ENCODE peak calls at places on chromosomes 1 and 21, in eight cellular contexts. Q is left lung, M is psoas muscle, E is transverse colon, D is astrocyte of the spinal cord, I is HFF-Myc, O is fibroblast of mammary gland, T is chondrocyte. L is an unnamed sample.

GRCh38 chr1:109231085-109231484 is 17.4 kb downstream of the SARS1 start:
- DNase-seq in Q (no peak), M (no peak), E (no peak), D (no peak), I (no peak), O (no peak), T (no peak), L (no peak)

GRCh38 chr21:37509802-37510393 is 143.3 kb downstream of the DYRK1A start:
- DNase-seq in Q (no peak), M (no peak), E (no peak), D (peak; percentile 48), I (no peak), O (peak; percentile 62), T (no peak), L (no peak)

GRCh38 chr1:178048426-178048825 is 45.5 kb upstream of the RASAL2 start:
- DNase-seq in Q (no peak), M (no peak), E (no peak), D (no peak), I (no peak), O (peak; percentile 33), T (no peak), L (no peak)

GRCh38 chr1:193338194-193338593 is 151.8 kb upstream of the B3GALT2 start:
- DNase-seq in Q (no peak), M (no peak), E (no peak), D (peak; percentile 47), I (no peak), O (peak; percentile 39), T (no peak), L (no peak)

GRCh38 chr21:27451116-27451515 is 484.2 kb upstream of the ADAMTS5 start:
- DNase-seq in Q (no peak), M (no peak), E (no peak), D (no peak), I (no peak), O (no peak), T (no peak), L (no peak)

GRCh38 chr1:42436794-42437458 is 18.9 kb downstream of the ZMYND12 start:
- DNase-seq in Q (no peak), M (no peak), E (no peak), D (no peak), I (no peak), O (no peak), T (no peak), L (no peak)

GRCh38 chr1:23799570-23800395 is 771 bp downstream of the GALE start:
- DNase-seq in Q (peak; percentile 92), M (peak; percentile 67), E (peak; percentile 88), D (peak; percentile 64), I (no peak), O (peak; percentile 59), T (no peak), L (no peak)

GRCh38 chr1:157968503-157968902 is 24.9 kb upstream of the KIRREL1 start:
- DNase-seq in Q (no peak), M (peak; percentile 68), E (peak; percentile 39), D (peak; percentile 87), I (peak; percentile 90), O (peak; percentile 98), T (no peak), L (no peak)

DNA sequence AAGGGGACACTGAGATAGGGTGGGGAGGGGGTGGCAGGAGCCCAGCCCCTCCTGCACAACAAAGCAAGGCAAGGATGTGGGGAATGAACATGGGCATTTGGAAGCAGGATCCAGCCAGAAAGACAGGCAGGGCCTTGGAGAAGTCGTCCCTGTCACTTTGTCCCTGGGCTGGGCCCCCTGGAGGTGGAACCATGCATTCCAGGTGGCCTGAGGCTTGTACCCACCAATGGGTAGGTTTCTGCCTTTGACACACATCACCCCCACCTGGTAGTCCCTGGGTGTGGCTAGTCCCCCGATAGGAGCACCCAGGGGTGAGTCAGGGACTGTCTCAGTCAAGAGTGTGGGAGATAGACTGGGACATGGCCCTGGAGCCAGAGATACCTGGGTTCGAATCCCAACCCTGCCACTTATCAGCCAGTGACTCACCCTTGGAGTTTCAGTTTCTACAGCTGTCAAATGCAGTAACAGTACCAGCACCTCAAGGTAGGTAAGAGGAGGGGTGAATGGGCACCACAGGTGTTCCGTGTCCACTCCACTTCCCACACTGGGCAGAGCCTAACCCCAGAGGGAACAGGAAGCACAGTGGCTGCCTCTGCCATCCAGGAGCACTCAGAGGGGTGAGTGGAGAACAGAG is 10.0 kb downstream of the PLA2G2D start:
- DNase-seq in Q (no peak), M (no peak), E (no peak), D (no peak), I (no peak), O (no peak), T (no peak), L (no peak)
- TF ChIP-seq CTCF in Q (no peak), M (no peak), E (no peak), D (no peak), I (no peak), O (no peak), T (no peak), L (peak; percentile 10)

GRCh38 chr1:218812360-218812759 is 361.3 kb upstream of the LYPLAL1 start:
- DNase-seq in Q (no peak), M (no peak), E (no peak), D (no peak), I (no peak), O (no peak), T (no peak), L (no peak)

GRCh38 chr1:218815076-218815475 is 358.6 kb upstream of the LYPLAL1 start:
- DNase-seq in Q (no peak), M (no peak), E (no peak), D (no peak), I (no peak), O (no peak), T (no peak), L (no peak)

GRCh38 chr1:218817747-218818146 is 355.9 kb upstream of the LYPLAL1 start:
- DNase-seq in Q (peak; percentile 25), M (no peak), E (no peak), D (no peak), I (no peak), O (no peak), T (no peak), L (no peak)

GRCh38 chr1:218813247-218813646 is 360.4 kb upstream of the LYPLAL1 start:
- DNase-seq in Q (no peak), M (no peak), E (no peak), D (peak; percentile 41), I (no peak), O (peak; percentile 69), T (no peak), L (no peak)

GRCh38 chr1:218816999-218817398 is 356.7 kb upstream of the LYPLAL1 start:
- DNase-seq in Q (no peak), M (no peak), E (no peak), D (no peak), I (no peak), O (no peak), T (no peak), L (no peak)
- TF ChIP-seq CTCF in Q (no peak), M (no peak), E (no peak), D (no peak), I (no peak), O (no peak), T (no peak), L (no peak)

GRCh38 chr21:44929799-44930542 is 9.3 kb upstream of the ITGB2 start:
- DNase-seq in Q (no peak), M (peak; percentile 39), E (no peak), D (no peak), I (no peak), O (no peak), T (peak; percentile 52), L (no peak)

GRCh38 chr21:44929242-44929798 is 8.6 kb upstream of the ITGB2 start:
- DNase-seq in Q (peak; percentile 43), M (peak; percentile 12), E (no peak), D (no peak), I (no peak), O (no peak), T (no peak), L (no peak)

GRCh38 chr21:44926364-44927101 is 5.8 kb upstream of the ITGB2 start:
- DNase-seq in Q (peak; percentile 87), M (peak; percentile 50), E (no peak), D (no peak), I (no peak), O (peak; percentile 72), T (no peak), L (no peak)

GRCh38 chr21:44927259-44927586 is 6.5 kb upstream of the ITGB2 start:
- DNase-seq in Q (no peak), M (peak; percentile 44), E (no peak), D (no peak), I (no peak), O (no peak), T (no peak), L (no peak)

GRCh38 chr21:44927587-44928461 is 7.1 kb upstream of the ITGB2 start:
- DNase-seq in Q (peak; percentile 92), M (peak; percentile 61), E (peak; percentile 54), D (peak; percentile 62), I (no peak), O (peak; percentile 69), T (no peak), L (no peak)
- TF ChIP-seq CTCF in Q (no peak), M (no peak), E (no peak), D (no peak), I (no peak), O (peak; percentile 4), T (peak; percentile 45), L (no peak)

GRCh38 chr1:228081578-228082259 is 789 bp upstream of the ARF1 start:
- DNase-seq in Q (peak; percentile 77), M (peak; percentile 54), E (peak; percentile 39), D (no peak), I (no peak), O (no peak), T (peak; percentile 57), L (peak; percentile 27)

GRCh38 chr1:228083871-228084278 is 1.4 kb downstream of the ARF1 start:
- DNase-seq in Q (peak; percentile 80), M (peak; percentile 69), E (no peak), D (peak; percentile 8), I (no peak), O (no peak), T (no peak), L (no peak)

GRCh38 chr1:228081144-228081543 is 1.4 kb upstream of the ARF1 start:
- DNase-seq in Q (no peak), M (peak; percentile 56), E (peak; percentile 10), D (no peak), I (no peak), O (no peak), T (no peak), L (no peak)

GRCh38 chr1:228082975-228083870 is 715 bp downstream of the ARF1 start:
- DNase-seq in Q (peak; percentile 91), M (peak; percentile 86), E (peak; percentile 59), D (no peak), I (no peak), O (no peak), T (peak; percentile 91), L (peak; percentile 56)

GRCh38 chr1:228082260-228082974 is at the start of gene ARF1:
- DNase-seq in Q (peak; percentile 98), M (peak; percentile 96), E (peak; percentile 93), D (peak; percentile 93), I (peak; percentile 50), O (peak; percentile 92), T (peak; percentile 97), L (peak; percentile 94)
- TF ChIP-seq CTCF in Q (peak; percentile 22), M (no peak), E (peak; percentile 16), D (no peak), I (no peak), O (no peak), T (no peak), L (no peak)

L was measured in progenitor cell of endocrine pancreas.